ENCODE peak calls at places on chromosomes 6 and 20, in nine cellular contexts. One of them, this sample, is unnamed.

GRCh38 chr6:125392682-125393081 is 90.9 kb upstream of the HDDC2 start:
- DNase-seq in substantia nigra: no peak
- DNase-seq in T-cell: no peak
- DNase-seq in AG08396: no peak
- DNase-seq in AG08395: no peak
- DNase-seq in foreskin fibroblast: no peak
- DNase-seq in effector memory CD8-positive, alpha-beta T cell: no peak
- DNase-seq in activated CD8-positive, alpha-beta T cell treated with anti-CD3 and anti-CD28 coated beads for 36 hours: no peak
- DNase-seq in CD8-positive, alpha-beta T cell: no peak
- DNase-seq in this sample: no peak

GRCh38 chr6:134472661-134473060 is 154.7 kb upstream of the SGK1 start:
- DNase-seq in substantia nigra: no peak
- DNase-seq in T-cell: no peak
- DNase-seq in AG08396: no peak
- DNase-seq in AG08395: no peak
- DNase-seq in foreskin fibroblast: peak; percentile 18
- DNase-seq in effector memory CD8-positive, alpha-beta T cell: no peak
- DNase-seq in activated CD8-positive, alpha-beta T cell treated with anti-CD3 and anti-CD28 coated beads for 36 hours: no peak
- DNase-seq in CD8-positive, alpha-beta T cell: no peak
- DNase-seq in this sample: no peak

GRCh38 chr6:111791415-111791814 is 81.8 kb downstream of the FYN start:
- DNase-seq in substantia nigra: no peak
- DNase-seq in T-cell: no peak
- DNase-seq in AG08396: peak; percentile 41
- DNase-seq in AG08395: peak; percentile 67
- DNase-seq in foreskin fibroblast: peak; percentile 63
- DNase-seq in effector memory CD8-positive, alpha-beta T cell: no peak
- DNase-seq in activated CD8-positive, alpha-beta T cell treated with anti-CD3 and anti-CD28 coated beads for 36 hours: no peak
- DNase-seq in CD8-positive, alpha-beta T cell: no peak
- DNase-seq in this sample: peak; percentile 24

GRCh38 chr20:39605361-39605760 is 643.2 kb downstream of the DHX35 start:
- DNase-seq in substantia nigra: no peak
- DNase-seq in T-cell: no peak
- DNase-seq in AG08396: no peak
- DNase-seq in AG08395: no peak
- DNase-seq in foreskin fibroblast: no peak
- DNase-seq in effector memory CD8-positive, alpha-beta T cell: no peak
- DNase-seq in activated CD8-positive, alpha-beta T cell treated with anti-CD3 and anti-CD28 coated beads for 36 hours: no peak
- DNase-seq in CD8-positive, alpha-beta T cell: no peak
- DNase-seq in this sample: no peak

GRCh38 chr6:88368071-88368787 is 202.1 kb upstream of the CNR1 start:
- DNase-seq in substantia nigra: no peak
- DNase-seq in T-cell: no peak
- DNase-seq in AG08396: no peak
- DNase-seq in AG08395: peak; percentile 18
- DNase-seq in foreskin fibroblast: peak; percentile 80
- DNase-seq in effector memory CD8-positive, alpha-beta T cell: no peak
- DNase-seq in activated CD8-positive, alpha-beta T cell treated with anti-CD3 and anti-CD28 coated beads for 36 hours: no peak
- DNase-seq in CD8-positive, alpha-beta T cell: no peak
- DNase-seq in this sample: peak; percentile 48

GRCh38 chr6:82651845-82652333 is 288.3 kb downstream of the TPBG start:
- DNase-seq in substantia nigra: no peak
- DNase-seq in T-cell: no peak
- DNase-seq in AG08396: no peak
- DNase-seq in AG08395: no peak
- DNase-seq in foreskin fibroblast: no peak
- DNase-seq in effector memory CD8-positive, alpha-beta T cell: no peak
- DNase-seq in activated CD8-positive, alpha-beta T cell treated with anti-CD3 and anti-CD28 coated beads for 36 hours: no peak
- DNase-seq in CD8-positive, alpha-beta T cell: no peak
- DNase-seq in this sample: no peak

GRCh38 chr6:130969807-130970491 is 93.1 kb downstream of the EPB41L2 start:
- DNase-seq in substantia nigra: no peak
- DNase-seq in T-cell: no peak
- DNase-seq in AG08396: peak; percentile 48
- DNase-seq in AG08395: peak; percentile 62
- DNase-seq in foreskin fibroblast: peak; percentile 60
- DNase-seq in effector memory CD8-positive, alpha-beta T cell: no peak
- DNase-seq in activated CD8-positive, alpha-beta T cell treated with anti-CD3 and anti-CD28 coated beads for 36 hours: no peak
- DNase-seq in CD8-positive, alpha-beta T cell: no peak
- DNase-seq in this sample: no peak

GRCh38 chr6:139367810-139368321 is 6.6 kb downstream of the CITED2 start:
- DNase-seq in substantia nigra: no peak
- DNase-seq in T-cell: no peak
- DNase-seq in AG08396: no peak
- DNase-seq in AG08395: no peak
- DNase-seq in foreskin fibroblast: no peak
- DNase-seq in effector memory CD8-positive, alpha-beta T cell: no peak
- DNase-seq in activated CD8-positive, alpha-beta T cell treated with anti-CD3 and anti-CD28 coated beads for 36 hours: no peak
- DNase-seq in CD8-positive, alpha-beta T cell: no peak
- DNase-seq in this sample: no peak

GRCh38 chr6:170553686-170554085 is 483 bp upstream of the TBP start:
- DNase-seq in substantia nigra: no peak
- DNase-seq in T-cell: no peak
- DNase-seq in AG08396: no peak
- DNase-seq in AG08395: peak; percentile 18
- DNase-seq in foreskin fibroblast: peak; percentile 47
- DNase-seq in effector memory CD8-positive, alpha-beta T cell: no peak
- DNase-seq in activated CD8-positive, alpha-beta T cell treated with anti-CD3 and anti-CD28 coated beads for 36 hours: no peak
- DNase-seq in CD8-positive, alpha-beta T cell: no peak
- DNase-seq in this sample: no peak

This sample was measured in HT1080.